ENCODE peak calls at places on chromosomes 13 and 19, in nine cellular contexts. J, T, C, N, B, F, G, Z and Q are unnamed samples.

GRCh38 chr13:113603116-113603710 is 18.7 kb downstream of the TFDP1 start:
- DNase-seq in T (no peak), F (no peak), B (no peak), J (no peak), N (no peak), C (no peak), Z (no peak), G (no peak), Q (no peak)

GRCh38 chr19:49570138-49570856 is 10.1 kb downstream of the NOSIP start:
- DNase-seq in B (peak), Z (peak), F (peak), T (peak), N (peak), J (no peak), G (no peak), C (peak), Q (peak)

GRCh38 chr13:100210966-100211710 is 122.2 kb downstream of the PCCA start:
- DNase-seq in N (no peak), F (peak), Z (no peak), B (no peak), G (no peak), C (no peak), T (no peak), J (no peak), Q (no peak)

GRCh38 chr19:35216833-35217707 is 11.5 kb downstream of the FAM187B start:
- DNase-seq in C (peak), G (no peak), J (no peak), F (no peak), Z (peak), T (no peak), B (peak), N (no peak), Q (no peak)

GRCh38 chr19:28067882-28068281 is 1145.1 kb downstream of the UQCRFS1 start:
- DNase-seq in F (no peak), J (no peak), G (no peak), T (no peak), N (no peak), C (no peak), B (no peak), Z (no peak), Q (no peak)

GRCh38 chr19:51108805-51109146 is 567 bp upstream of the CTU1 start:
- DNase-seq in C (no peak), T (no peak), F (no peak), N (no peak), J (no peak), G (no peak), Z (no peak), B (no peak), Q (no peak)

GRCh38 chr19:10748924-10749434 is 31.1 kb downstream of the DNM2 start:
- DNase-seq in N (peak), Z (peak), B (no peak), J (no peak), G (peak), T (no peak), C (peak), F (peak), Q (peak)

GRCh38 chr19:37317403-37318209 is 53.3 kb upstream of the ZNF527 start:
- DNase-seq in T (peak), G (peak), F (peak), N (peak), C (peak), J (peak), Z (peak), B (peak), Q (peak)

GRCh38 chr13:98570929-98571372 is 6.0 kb downstream of the STK24 start:
- DNase-seq in T (no peak), C (peak), J (no peak), N (peak), F (no peak), B (no peak), G (no peak), Z (peak), Q (peak)

GRCh38 chr19:27962260-27962659 is 1250.7 kb downstream of the UQCRFS1 start:
- DNase-seq in J (no peak), T (peak), N (no peak), C (no peak), B (no peak), F (no peak), G (no peak), Z (no peak), Q (no peak)

GRCh38 chr13:28349371-28349770 is 145.6 kb downstream of the FLT1 start:
- DNase-seq in N (no peak), B (no peak), G (no peak), T (no peak), C (no peak), F (no peak), J (no peak), Z (no peak), Q (no peak)

GRCh38 chr13:94331281-94331680 is 148.2 kb downstream of the DCT start:
- DNase-seq in F (no peak), B (no peak), Z (no peak), J (no peak), N (no peak), T (no peak), C (no peak), G (no peak), Q (no peak)

GRCh38 chr19:1507192-1507660 is 5.6 kb downstream of the ADAMTSL5 start:
- DNase-seq in F (no peak), G (no peak), C (no peak), B (no peak), Z (no peak), J (no peak), N (no peak), T (no peak), Q (no peak)

GRCh38 chr13:104099750-104100149 is 1033.5 kb upstream of the SLC10A2 start:
- DNase-seq in N (no peak), J (no peak), B (no peak), T (no peak), G (no peak), C (no peak), Z (no peak), F (no peak), Q (no peak)

GRCh38 chr13:23433171-23434153 is at the start of gene SACS:
- DNase-seq in B (peak), F (peak), N (no peak), J (peak), Z (peak), C (no peak), G (no peak), T (peak), Q (no peak)

GRCh38 chr19:48713041-48713863 is 6.3 kb downstream of the MAMSTR start:
- DNase-seq in T (no peak), C (no peak), J (peak), B (no peak), Z (no peak), N (no peak), F (peak), G (no peak), Q (no peak)

GRCh38 chr19:46717716-46718143 is 816 bp upstream of the PRKD2 start:
- DNase-seq in Z (no peak), F (peak), N (no peak), J (no peak), C (no peak), G (no peak), B (no peak), T (no peak), Q (no peak)

GRCh38 chr19:14467816-14468215 is 7.3 kb downstream of the PTGER1 start:
- DNase-seq in B (no peak), F (no peak), C (no peak), N (no peak), Z (peak), G (no peak), T (no peak), J (no peak), Q (no peak)
- TF ChIP-seq CTCF in B (no peak), F (no peak), C (no peak), N (no peak), Z (peak), G (no peak), T (no peak), J (no peak), Q (peak)

DNA sequence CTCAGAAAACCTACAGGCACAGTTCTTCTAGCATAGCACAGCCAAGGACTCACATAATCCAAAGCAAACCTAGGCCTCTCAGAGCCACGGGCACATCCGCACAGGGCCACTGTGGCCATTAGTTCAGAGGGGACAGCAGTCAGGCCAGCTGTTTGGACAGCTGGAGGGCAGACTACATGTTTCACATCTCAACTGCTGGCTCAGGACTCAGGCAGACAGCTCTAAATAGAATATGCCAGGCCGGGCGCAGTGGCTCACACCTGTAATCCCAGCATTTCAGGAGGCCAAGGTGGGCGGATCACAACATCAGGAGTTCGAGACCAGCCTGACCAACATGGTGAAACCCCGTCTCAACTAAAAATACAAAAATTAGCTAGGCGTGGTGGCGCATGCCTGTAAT is 26.8 kb downstream of the SAFB2 start:
- DNase-seq in T (no peak), G (no peak), F (no peak), N (no peak), Z (no peak), C (no peak), J (no peak), B (no peak), Q (no peak)
- TF ChIP-seq CTCF in T (no peak), G (no peak), F (no peak), N (no peak), Z (no peak), C (no peak), J (no peak), B (no peak), Q (no peak)

DNA sequence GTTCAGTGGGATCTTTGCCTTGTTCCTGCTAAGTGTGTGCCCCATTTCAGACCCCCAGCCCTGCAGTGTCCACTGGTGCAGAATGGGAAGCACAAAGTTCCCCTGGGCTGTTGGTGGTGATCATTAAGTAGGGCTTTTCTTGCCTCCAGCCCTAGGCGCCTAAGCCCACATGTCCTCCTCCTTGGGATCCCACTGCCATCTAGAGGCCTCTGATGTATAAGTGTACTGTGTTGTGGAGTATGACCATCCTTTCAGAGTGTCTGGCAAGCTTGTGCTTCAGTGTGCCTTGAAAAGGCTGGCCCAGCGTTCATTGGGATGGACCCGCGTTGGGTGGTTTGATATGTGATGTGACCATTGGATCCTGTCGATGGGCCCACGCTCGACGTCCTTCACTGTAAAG is 71.2 kb downstream of the WASF3 start:
- DNase-seq in T (no peak), C (no peak), G (no peak), F (peak), N (no peak), J (no peak), B (no peak), Z (peak), Q (no peak)
- TF ChIP-seq CTCF in T (no peak), C (no peak), G (no peak), F (peak), N (no peak), J (no peak), B (no peak), Z (peak), Q (peak)

GRCh38 chr19:44807652-44808462 is 1.0 kb upstream of the BCAM start:
- DNase-seq in F (peak), B (peak), G (no peak), Z (peak), T (no peak), J (peak), N (peak), C (peak), Q (peak)
- TF ChIP-seq CTCF in F (peak), B (peak), G (peak), Z (peak), T (peak), J (peak), N (no peak), C (no peak), Q (peak)

GRCh38 chr19:16441661-16442071 is 30.1 kb downstream of the EPS15L1 start:
- DNase-seq in T (no peak), G (no peak), F (no peak), Z (peak), C (no peak), B (no peak), J (peak), N (no peak), Q (no peak)
- TF ChIP-seq CTCF in T (peak), G (peak), F (peak), Z (peak), C (peak), B (peak), J (peak), N (no peak), Q (peak)

GRCh38 chr13:39783051-39783450 is 127.6 kb downstream of the COG6 start:
- DNase-seq in N (no peak), J (no peak), F (no peak), G (no peak), C (no peak), B (no peak), Z (peak), T (no peak), Q (no peak)
- TF ChIP-seq CTCF in N (no peak), J (no peak), F (no peak), G (no peak), C (no peak), B (no peak), Z (peak), T (no peak), Q (peak)

GRCh38 chr13:50006426-50007135 is 8.7 kb upstream of the KCNRG start:
- DNase-seq in J (no peak), N (no peak), C (no peak), F (peak), Z (no peak), B (no peak), G (no peak), T (no peak), Q (no peak)
- TF ChIP-seq CTCF in J (no peak), N (no peak), C (no peak), F (no peak), Z (no peak), B (no peak), G (no peak), T (no peak), Q (no peak)